ENCODE peak calls at places on chromosomes 5 and 9, in seven cellular contexts. L, P, I, V, C, W and M are unnamed samples.

GRCh38 chr9:129719135-129719534 is 33.7 kb downstream of the PTGES start:
- DNase-seq in L (no peak), P (no peak), I (no peak), V (no peak), C (no peak), W (no peak), M (no peak)

GRCh38 chr5:62473209-62473608 is 60.6 kb downstream of the IPO11 start:
- DNase-seq in L (no peak), P (peak), I (no peak), V (no peak), C (no peak), W (no peak), M (no peak)

GRCh38 chr5:32531885-32532520 is 53.4 kb upstream of the SUB1 start:
- DNase-seq in L (peak), P (peak), I (no peak), V (no peak), C (peak), W (peak), M (no peak)

GRCh38 chr9:71743217-71743705 is 25.1 kb downstream of the CEMIP2 start:
- DNase-seq in L (no peak), P (peak), I (peak), V (no peak), C (no peak), W (no peak), M (no peak)

GRCh38 chr5:35246928-35247644 is 16.8 kb upstream of the PRLR start:
- DNase-seq in L (no peak), P (peak), I (peak), V (no peak), C (no peak), W (no peak), M (peak)

GRCh38 chr5:78157001-78157400 is 137.5 kb downstream of the AP3B1 start:
- DNase-seq in L (no peak), P (no peak), I (no peak), V (no peak), C (no peak), W (no peak), M (no peak)

GRCh38 chr5:72377920-72378635 is 57.9 kb downstream of the PTCD2 start:
- DNase-seq in L (no peak), P (no peak), I (peak), V (no peak), C (no peak), W (no peak), M (peak)

GRCh38 chr9:34716711-34717110 is 6.8 kb upstream of the CCL21 start:
- DNase-seq in L (no peak), P (no peak), I (no peak), V (no peak), C (no peak), W (no peak), M (no peak)

GRCh38 chr5:141637693-141638419 is 1.1 kb downstream of the RELL2 start:
- DNase-seq in L (peak), P (peak), I (peak), V (peak), C (peak), W (peak), M (peak)

GRCh38 chr5:168790691-168791230 is 211.6 kb upstream of the PANK3 start:
- DNase-seq in L (no peak), P (no peak), I (no peak), V (no peak), C (no peak), W (no peak), M (no peak)